ENCODE peak calls at places on chromosomes 6 and 20, in five cellular contexts. One of them, this sample, is unnamed.

GRCh38 chr6:165183071-165183470 is 126.3 kb downstream of the C6orf118 start:
- DNase-seq in GM12878: no peak
- DNase-seq in K562: no peak
- DNase-seq in HepG2: no peak
- DNase-seq in H1: no peak
- DNase-seq in this sample: no peak

GRCh38 chr20:38286586-38287502 is 17.1 kb upstream of the BPI start:
- DNase-seq in K562: no peak
- DNase-seq in HepG2: peak
- DNase-seq in H1: no peak
- DNase-seq in GM12878: no peak
- DNase-seq in this sample: no peak

GRCh38 chr6:167825759-167826229 is 917 bp upstream of the AFDN start:
- DNase-seq in K562: peak
- DNase-seq in H1: peak
- DNase-seq in GM12878: no peak
- DNase-seq in HepG2: peak
- DNase-seq in this sample: peak

GRCh38 chr6:143064996-143065683 is 4.5 kb downstream of the AIG1 start:
- DNase-seq in HepG2: peak
- DNase-seq in GM12878: no peak
- DNase-seq in H1: no peak
- DNase-seq in K562: no peak
- DNase-seq in this sample: no peak

GRCh38 chr20:56429496-56429895 is 17.4 kb downstream of the CASS4 start:
- DNase-seq in GM12878: no peak
- DNase-seq in HepG2: no peak
- DNase-seq in K562: peak
- DNase-seq in H1: no peak
- DNase-seq in this sample: no peak

GRCh38 chr6:53929340-53930120 is 134.7 kb downstream of the LRRC1 start:
- DNase-seq in HepG2: no peak
- DNase-seq in H1: no peak
- DNase-seq in K562: no peak
- DNase-seq in GM12878: no peak
- DNase-seq in this sample: no peak

GRCh38 chr20:40860487-40860902 is 168.1 kb upstream of the TOP1 start:
- DNase-seq in HepG2: no peak
- DNase-seq in H1: no peak
- DNase-seq in GM12878: no peak
- DNase-seq in K562: no peak
- DNase-seq in this sample: no peak

GRCh38 chr20:53940883-53941546 is 129.4 kb downstream of the BCAS1 start:
- DNase-seq in H1: no peak
- DNase-seq in GM12878: no peak
- DNase-seq in HepG2: no peak
- DNase-seq in K562: no peak
- DNase-seq in this sample: peak

GRCh38 chr6:52929321-52930164 is 20.0 kb upstream of the GSTA3 start:
- DNase-seq in GM12878: no peak
- DNase-seq in HepG2: peak
- DNase-seq in H1: no peak
- DNase-seq in K562: no peak
- DNase-seq in this sample: peak

GRCh38 chr20:37946946-37947345 is 44.0 kb downstream of the VSTM2L start:
- DNase-seq in GM12878: no peak
- DNase-seq in H1: no peak
- DNase-seq in HepG2: no peak
- DNase-seq in K562: no peak
- DNase-seq in this sample: no peak

DNA sequence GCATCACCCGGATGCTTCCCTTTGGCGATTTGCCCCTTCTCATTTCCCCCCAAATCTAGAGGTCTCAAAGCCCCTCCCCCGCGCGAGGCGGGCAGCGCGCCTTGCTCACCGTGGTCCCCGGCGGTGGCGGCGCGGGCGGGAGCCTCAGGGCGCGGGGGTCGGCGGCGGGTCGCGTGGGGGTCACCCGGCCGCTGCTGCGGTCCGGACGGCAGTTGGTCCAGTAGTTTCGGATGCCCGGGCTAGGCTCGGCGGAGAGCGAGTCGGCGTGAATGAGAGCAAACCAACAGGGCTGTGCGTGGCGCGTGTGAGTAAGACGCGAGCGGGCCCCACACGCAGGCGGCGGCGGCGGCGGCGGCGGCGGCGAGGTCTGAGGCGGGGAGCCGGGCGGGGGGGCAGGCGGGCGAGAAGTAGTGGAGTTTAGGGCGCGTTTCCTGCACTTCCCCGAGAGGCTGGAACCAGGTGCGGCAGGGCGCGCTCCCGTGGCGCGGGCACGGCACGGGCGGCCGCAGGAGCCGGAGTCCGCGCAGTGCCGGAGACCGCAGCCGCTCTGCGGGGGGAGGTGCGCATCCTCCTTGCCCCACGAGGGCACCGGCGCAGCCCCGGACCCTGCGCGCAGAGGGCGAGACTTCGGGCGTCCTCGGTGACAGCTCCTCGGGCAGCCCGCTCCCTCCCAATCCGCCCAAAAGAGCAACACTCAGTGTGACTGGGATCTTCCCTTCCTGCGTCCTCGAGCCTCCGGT is 567 bp downstream of the HS3ST5 start:
- DNase-seq in K562: no peak
- DNase-seq in HepG2: no peak
- DNase-seq in H1: no peak
- DNase-seq in GM12878: no peak
- DNase-seq in this sample: no peak
- TF ChIP-seq KDM1A in K562: no peak
- TF ChIP-seq KDM1A in HepG2: no peak
- TF ChIP-seq KDM1A in H1: no peak
- TF ChIP-seq KDM1A in GM12878: no peak
- TF ChIP-seq KDM1A in this sample: no peak

GRCh38 chr6:131084982-131085381 is 21.9 kb upstream of the EPB41L2 start:
- DNase-seq in GM12878: no peak
- DNase-seq in HepG2: peak
- DNase-seq in K562: no peak
- DNase-seq in H1: no peak
- DNase-seq in this sample: no peak

GRCh38 chr6:131083687-131084086 is 20.6 kb upstream of the EPB41L2 start:
- DNase-seq in H1: no peak
- DNase-seq in HepG2: no peak
- DNase-seq in GM12878: no peak
- DNase-seq in K562: no peak
- DNase-seq in this sample: no peak

GRCh38 chr6:131082335-131082734 is 19.3 kb upstream of the EPB41L2 start:
- DNase-seq in H1: no peak
- DNase-seq in HepG2: no peak
- DNase-seq in GM12878: no peak
- DNase-seq in K562: no peak
- DNase-seq in this sample: no peak

DNA sequence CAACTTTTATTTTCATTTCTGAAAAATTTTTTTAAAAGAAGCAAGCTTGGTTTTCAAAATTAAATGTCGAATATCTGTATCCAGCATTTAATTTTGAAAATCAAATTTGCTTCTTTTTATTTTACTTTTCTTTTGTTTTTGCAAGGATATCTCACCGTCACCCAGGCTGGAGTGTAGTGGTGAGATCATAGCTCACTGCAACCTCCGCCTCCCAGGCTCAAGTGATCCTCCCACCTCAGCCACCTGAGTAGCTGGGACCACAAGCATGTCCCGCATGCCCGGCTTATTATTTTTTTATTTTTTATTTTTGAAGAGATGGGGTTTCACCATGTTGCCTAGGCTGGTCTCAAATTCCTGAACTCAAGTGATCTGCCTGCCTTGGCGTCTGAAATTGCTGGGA is 17.0 kb upstream of the EPB41L2 start:
- DNase-seq in H1: no peak
- DNase-seq in K562: no peak
- DNase-seq in GM12878: no peak
- DNase-seq in HepG2: no peak
- DNase-seq in this sample: no peak
- TF ChIP-seq EP300 in H1: no peak
- TF ChIP-seq EP300 in K562: no peak
- TF ChIP-seq EP300 in GM12878: no peak
- TF ChIP-seq EP300 in HepG2: no peak
- TF ChIP-seq EP300 in this sample: no peak

GRCh38 chr6:105844275-105844848 is 241.8 kb upstream of the PRDM1 start:
- DNase-seq in HepG2: no peak
- DNase-seq in GM12878: no peak
- DNase-seq in K562: no peak
- DNase-seq in H1: no peak
- DNase-seq in this sample: no peak
- TF ChIP-seq KDM1A in HepG2: no peak
- TF ChIP-seq KDM1A in GM12878: no peak
- TF ChIP-seq KDM1A in K562: no peak
- TF ChIP-seq KDM1A in H1: no peak
- TF ChIP-seq KDM1A in this sample: no peak

GRCh38 chr6:111781055-111781708 is 92.1 kb downstream of the FYN start:
- DNase-seq in HepG2: no peak
- DNase-seq in K562: peak
- DNase-seq in H1: no peak
- DNase-seq in GM12878: no peak
- DNase-seq in this sample: no peak
- TF ChIP-seq EP300 in HepG2: no peak
- TF ChIP-seq EP300 in K562: no peak
- TF ChIP-seq EP300 in H1: no peak
- TF ChIP-seq EP300 in GM12878: no peak
- TF ChIP-seq EP300 in this sample: no peak

DNA sequence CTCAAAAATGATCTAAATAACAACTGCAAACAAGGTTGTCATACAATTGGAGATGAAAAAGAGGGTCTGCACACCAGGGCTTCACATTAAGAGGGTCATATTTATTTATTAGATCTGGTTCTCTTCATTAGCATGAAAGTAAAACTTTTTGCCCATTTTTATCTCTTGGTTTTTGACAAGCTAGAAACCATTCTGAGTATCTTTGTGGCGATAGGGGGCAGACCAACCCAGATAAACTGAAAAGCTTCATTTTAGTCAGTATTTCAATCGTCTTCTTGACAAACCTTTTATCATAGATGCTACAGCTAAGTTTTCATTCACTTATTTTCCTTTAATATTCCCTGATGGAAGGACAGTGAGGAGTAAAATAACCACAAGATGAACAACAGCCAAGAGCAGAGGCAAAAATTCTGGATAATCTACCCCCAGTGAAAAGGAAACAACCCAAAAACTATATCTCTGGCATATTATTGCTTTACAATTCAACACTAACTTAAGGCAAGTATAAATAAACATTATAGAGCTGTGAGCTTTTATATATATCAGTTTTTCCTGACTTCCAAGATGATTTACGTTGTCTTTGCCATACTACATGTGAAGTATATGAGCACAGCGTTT is 45.2 kb downstream of the THEMIS start:
- DNase-seq in HepG2: peak
- DNase-seq in GM12878: no peak
- DNase-seq in K562: no peak
- DNase-seq in H1: no peak
- DNase-seq in this sample: no peak
- TF ChIP-seq KDM1A in HepG2: no peak
- TF ChIP-seq KDM1A in GM12878: no peak
- TF ChIP-seq KDM1A in K562: no peak
- TF ChIP-seq KDM1A in H1: no peak
- TF ChIP-seq KDM1A in this sample: no peak

DNA sequence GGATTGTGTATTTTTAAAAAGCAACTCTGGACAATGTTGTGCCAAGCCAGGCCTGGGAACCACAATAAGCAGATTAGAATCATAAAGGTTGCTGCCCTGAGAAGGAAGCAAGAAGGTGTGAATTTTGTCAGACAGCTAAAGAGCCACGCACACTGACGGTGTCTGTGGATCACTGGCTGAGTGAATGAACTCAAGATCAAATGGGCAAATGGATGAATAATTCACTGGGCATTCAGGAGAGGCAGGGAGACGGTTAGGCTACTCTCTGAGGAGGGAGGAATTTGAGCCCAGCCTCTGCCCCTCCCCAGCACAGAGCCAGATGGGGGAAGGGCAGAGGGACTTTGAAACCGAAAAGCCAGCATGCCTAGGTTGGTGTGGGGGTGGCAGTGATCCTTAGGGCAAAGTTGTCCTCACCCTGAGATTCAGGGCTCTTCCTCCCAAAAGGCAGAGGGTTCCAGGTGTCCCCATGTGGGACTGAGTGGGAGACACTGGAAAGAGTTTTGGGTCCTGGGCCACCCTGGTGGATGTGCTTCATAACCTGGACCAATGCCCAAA is 19.5 kb upstream of the SLC22A7 start:
- DNase-seq in H1: no peak
- DNase-seq in HepG2: peak
- DNase-seq in K562: no peak
- DNase-seq in GM12878: no peak
- DNase-seq in this sample: no peak
- TF ChIP-seq EP300 in H1: no peak
- TF ChIP-seq EP300 in HepG2: peak
- TF ChIP-seq EP300 in K562: no peak
- TF ChIP-seq EP300 in GM12878: no peak
- TF ChIP-seq EP300 in this sample: no peak

DNA sequence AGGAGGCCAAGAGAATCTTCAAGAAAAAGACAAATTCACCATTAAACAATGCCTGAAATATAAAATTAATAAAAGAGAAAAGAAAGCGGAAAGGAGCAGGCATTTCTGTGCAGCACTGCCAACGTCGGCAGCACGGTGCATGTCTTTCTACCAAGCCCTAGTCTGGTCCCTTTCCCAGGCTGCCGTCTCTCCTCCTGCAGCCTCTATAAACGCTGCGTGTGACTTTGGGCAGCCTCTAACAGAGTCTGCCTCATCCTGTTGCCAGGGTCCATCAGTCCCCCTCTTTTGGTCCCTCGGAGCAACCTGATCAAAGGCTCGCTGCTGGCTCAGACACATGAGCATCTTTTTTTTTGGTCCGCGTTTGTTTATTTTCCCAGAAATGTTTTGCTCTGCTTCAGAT is 166.8 kb upstream of the CST7 start:
- DNase-seq in GM12878: no peak
- DNase-seq in HepG2: no peak
- DNase-seq in K562: no peak
- DNase-seq in H1: no peak
- DNase-seq in this sample: no peak
- TF ChIP-seq KDM1A in GM12878: no peak
- TF ChIP-seq KDM1A in HepG2: no peak
- TF ChIP-seq KDM1A in K562: no peak
- TF ChIP-seq KDM1A in H1: no peak
- TF ChIP-seq KDM1A in this sample: no peak

GRCh38 chr20:4989570-4989969 is 11.7 kb downstream of the SLC23A2 start:
- DNase-seq in HepG2: no peak
- DNase-seq in GM12878: peak
- DNase-seq in H1: no peak
- DNase-seq in K562: no peak
- DNase-seq in this sample: no peak
- TF ChIP-seq EP300 in HepG2: no peak
- TF ChIP-seq EP300 in GM12878: no peak
- TF ChIP-seq EP300 in H1: no peak
- TF ChIP-seq EP300 in K562: no peak
- TF ChIP-seq EP300 in this sample: no peak